ENCODE peak calls at places on chromosomes 2 and 18, in six cellular contexts. B is germinal center, M is BE2C, V is anterior cingulate cortex, Q is tibial artery, I is MCF 10A. F is an unnamed sample.

GRCh38 chr2:235286624-235287368 is 207.0 kb upstream of the AGAP1 start:
- DNase-seq in B (no peak), M (no peak), V (no peak), Q (no peak), I (no peak), F (no peak)

GRCh38 chr2:128414351-128414750 is 95.7 kb upstream of the HS6ST1 start:
- DNase-seq in B (no peak), M (no peak), V (no peak), Q (no peak), I (no peak), F (no peak)

GRCh38 chr2:240387669-240388358 is 47.6 kb upstream of the GPC1 start:
- DNase-seq in B (no peak), M (peak), V (no peak), Q (peak), I (peak), F (peak)

GRCh38 chr2:58918138-58918537 is 677.0 kb upstream of the FANCL start:
- DNase-seq in B (no peak), M (no peak), V (no peak), Q (no peak), I (no peak), F (no peak)

GRCh38 chr18:25842665-25843064 is 247.7 kb downstream of the SS18 start:
- DNase-seq in B (no peak), M (no peak), V (no peak), Q (no peak), I (no peak), F (no peak)

GRCh38 chr2:26581991-26582842 is 58.9 kb downstream of the CIB4 start:
- DNase-seq in B (no peak), M (no peak), V (no peak), Q (no peak), I (no peak), F (no peak)

GRCh38 chr2:197356136-197356535 is 45.6 kb upstream of the ANKRD44 start:
- DNase-seq in B (peak), M (no peak), V (no peak), Q (no peak), I (no peak), F (peak)

GRCh38 chr18:13465476-13465875 is 246.9 kb downstream of the LDLRAD4 start:
- DNase-seq in B (no peak), M (no peak), V (no peak), Q (no peak), I (no peak), F (no peak)

GRCh38 chr2:128639693-128640092 is 321.0 kb upstream of the HS6ST1 start:
- DNase-seq in B (no peak), M (no peak), V (no peak), Q (no peak), I (no peak), F (no peak)

F was measured in RKO.